ENCODE peak calls at places on chromosomes 7 and 10, in eight cellular contexts. Y is ovary, R is heart right ventricle, A is brain microvascular endothelial cell, Q is osteoblast, O is substantia nigra, S is PC-3, W is AG04450. X is an unnamed sample.
A peak's percentile ranks its signal among the peaks of the same experiment; 100 is the strongest.

GRCh38 chr7:69603351-69603750 is 5.1 kb downstream of the AUTS2 start:
- DNase-seq in Y (no peak), Q (no peak), S (no peak), A (no peak), R (no peak), W (no peak), O (no peak), X (no peak)

GRCh38 chr10:70602665-70603438 is at the start of gene PRF1:
- DNase-seq in S (no peak), W (no peak), R (peak; percentile 42), A (no peak), O (no peak), Q (peak; percentile 9), Y (no peak), X (no peak)

GRCh38 chr10:106557053-106557452 is 607.5 kb downstream of the SORCS1 start:
- DNase-seq in W (no peak), O (no peak), R (no peak), Q (no peak), A (no peak), Y (no peak), S (peak; percentile 62), X (no peak)

GRCh38 chr7:155007947-155008346 is 5.0 kb upstream of the PAXIP1 start:
- DNase-seq in W (no peak), Q (no peak), R (no peak), O (no peak), A (no peak), S (no peak), Y (no peak), X (no peak)

GRCh38 chr10:36263871-36264270 is 621.8 kb upstream of the FZD8 start:
- DNase-seq in Q (no peak), S (peak; percentile 36), R (no peak), O (no peak), Y (no peak), A (no peak), W (no peak), X (no peak)

GRCh38 chr10:43082087-43082486 is 5.2 kb downstream of the RET start:
- DNase-seq in A (no peak), W (no peak), Q (no peak), Y (no peak), O (no peak), S (no peak), R (no peak), X (no peak)

GRCh38 chr7:151032936-151033863 is 5.0 kb downstream of the ABCB8 start:
- DNase-seq in W (no peak), Q (no peak), S (no peak), O (no peak), R (no peak), A (no peak), Y (no peak), X (no peak)

GRCh38 chr10:117339979-117340378 is 35.3 kb downstream of the PDZD8 start:
- DNase-seq in Y (no peak), Q (no peak), W (no peak), S (no peak), A (no peak), R (no peak), O (no peak), X (no peak)

GRCh38 chr10:116408716-116409115 is 18.9 kb upstream of the PNLIPRP3 start:
- DNase-seq in Y (no peak), O (no peak), W (no peak), A (no peak), S (no peak), Q (no peak), R (no peak), X (no peak)

GRCh38 chr7:5629941-5630340 is 151.5 kb downstream of the RNF216 start:
- DNase-seq in Q (peak; percentile 93), O (no peak), Y (no peak), S (peak; percentile 85), W (no peak), R (no peak), A (peak; percentile 75), X (peak; percentile 79)

GRCh38 chr7:120402368-120402767 is 129.4 kb downstream of the KCND2 start:
- DNase-seq in Q (no peak), S (peak; percentile 71), O (no peak), W (no peak), R (no peak), Y (no peak), A (no peak), X (peak; percentile 18)

GRCh38 chr10:17805440-17805839 is 3.7 kb upstream of the MRC1 start:
- DNase-seq in S (no peak), A (no peak), O (no peak), R (no peak), Q (no peak), Y (no peak), W (no peak), X (no peak)

GRCh38 chr7:36514289-36515243 is 124.9 kb downstream of the ANLN start:
- DNase-seq in S (no peak), O (peak; percentile 21), Q (no peak), Y (no peak), R (no peak), A (no peak), W (no peak), X (no peak)

GRCh38 chr7:142385528-142386340 is 127.9 kb upstream of the PRSS58 start:
- DNase-seq in Q (peak; percentile 72), A (peak; percentile 39), S (peak; percentile 84), R (peak; percentile 31), W (peak; percentile 33), O (no peak), Y (no peak), X (peak; percentile 41)

GRCh38 chr10:126907423-126907970 is 2.3 kb downstream of the DOCK1 start:
- DNase-seq in Y (no peak), W (no peak), O (no peak), R (no peak), A (no peak), S (no peak), Q (peak; percentile 86), X (no peak)

GRCh38 chr10:126904807-126905686 is at the start of gene DOCK1:
- DNase-seq in O (no peak), S (peak; percentile 69), Y (peak; percentile 64), W (peak; percentile 18), R (peak; percentile 73), Q (peak; percentile 99), A (peak; percentile 53), X (peak; percentile 86)

GRCh38 chr10:126905776-126906703 is 812 bp downstream of the DOCK1 start:
- DNase-seq in S (no peak), Y (peak; percentile 39), W (no peak), R (peak; percentile 42), A (no peak), O (no peak), Q (peak; percentile 95), X (peak; percentile 42)

GRCh38 chr10:126908225-126908624 is 3.0 kb downstream of the DOCK1 start:
- DNase-seq in Y (no peak), O (no peak), W (no peak), S (no peak), R (no peak), Q (peak; percentile 90), A (no peak), X (no peak)

GRCh38 chr10:126906704-126907422 is 1.6 kb downstream of the DOCK1 start:
- DNase-seq in S (no peak), A (no peak), Y (no peak), O (no peak), R (no peak), Q (peak; percentile 72), W (no peak), X (no peak)
- H3K27ac ChIP-seq in S (no peak overlapping the region), A (no peak overlapping the region), Y (peak overlapping the region; percentile 91), O (peak overlapping the region; percentile 73), R (peak overlapping the region; percentile 89), Q (peak overlapping the region; percentile 39), W (peak overlapping the region; percentile 65), X (peak overlapping the region; percentile 71)

DNA sequence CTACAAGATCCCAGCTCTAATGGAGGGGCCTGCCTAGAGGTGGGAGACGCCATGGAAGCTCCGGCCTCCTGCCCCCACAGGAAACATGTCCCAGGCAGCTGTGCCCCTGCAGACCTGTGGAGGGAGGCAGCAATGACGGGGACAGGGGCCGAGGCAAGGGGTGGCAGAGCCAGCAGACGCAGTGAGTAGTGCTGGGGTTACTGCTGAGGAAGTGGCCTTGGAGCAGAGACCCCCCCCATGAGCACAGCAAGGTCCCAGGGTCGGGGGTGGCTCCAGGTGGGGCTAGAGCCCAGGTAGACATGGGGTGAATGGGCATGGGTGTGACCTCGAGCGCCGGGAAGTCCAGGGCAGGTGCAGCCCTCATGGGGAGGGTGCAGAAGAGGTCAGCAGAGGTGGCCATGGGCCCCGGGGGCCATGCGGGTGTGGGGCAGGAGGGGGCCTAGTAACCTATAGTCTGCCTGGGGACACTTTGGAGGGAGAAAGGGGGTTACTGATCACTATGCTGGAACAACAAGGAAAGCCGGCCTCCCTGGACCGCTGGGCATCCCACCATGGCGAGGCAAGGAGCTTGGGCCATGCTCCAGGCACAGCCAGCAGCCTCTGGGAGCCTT is 45.5 kb downstream of the JAKMIP3 start:
- DNase-seq in A (no peak), R (no peak), Y (peak; percentile 9), O (no peak), S (no peak), Q (no peak), W (no peak), X (no peak)
- H3K27ac ChIP-seq in A (no peak overlapping the region), R (no peak overlapping the region), Y (no peak overlapping the region), O (no peak overlapping the region), S (no peak overlapping the region), Q (no peak overlapping the region), W (no peak overlapping the region), X (no peak overlapping the region)

DNA sequence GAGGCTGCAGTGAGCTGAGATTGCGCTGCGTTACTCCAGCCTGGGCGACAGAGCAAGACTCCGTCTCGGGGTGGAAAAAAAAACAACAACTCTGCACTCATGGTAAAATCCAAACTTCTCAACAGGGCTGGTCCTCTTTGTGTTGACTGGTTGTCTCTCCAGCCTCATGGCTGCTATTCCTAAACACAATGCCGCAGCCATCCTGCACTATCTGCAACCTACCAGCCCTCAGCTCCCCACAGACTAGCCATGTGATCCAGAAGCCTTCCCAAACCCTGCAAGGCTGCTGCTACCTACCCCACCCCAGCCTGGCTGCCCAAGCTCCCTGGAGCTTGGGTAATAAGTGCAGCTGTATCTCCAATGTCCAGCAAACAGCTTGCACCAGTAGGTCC is 11.7 kb downstream of the ZYX start:
- DNase-seq in O (no peak), S (no peak), W (no peak), Q (peak; percentile 67), Y (no peak), R (no peak), A (no peak), X (no peak)
- H3K27ac ChIP-seq in O (no peak overlapping the region), S (no peak overlapping the region), W (peak overlapping the region; percentile 31), Q (no peak overlapping the region), Y (no peak overlapping the region), R (peak overlapping the region; percentile 94), A (no peak overlapping the region), X (peak overlapping the region; percentile 78)

GRCh38 chr10:79436850-79437103 is 8.6 kb downstream of the ZCCHC24 start:
- DNase-seq in Q (no peak), R (no peak), A (no peak), O (no peak), S (no peak), W (no peak), Y (peak; percentile 23), X (no peak)

GRCh38 chr10:79434816-79435215 is 10.6 kb downstream of the ZCCHC24 start:
- DNase-seq in W (no peak), Q (peak; percentile 94), Y (peak; percentile 80), A (peak; percentile 68), R (no peak), O (no peak), S (peak; percentile 94), X (no peak)

GRCh38 chr10:79435271-79436065 is 10.0 kb downstream of the ZCCHC24 start:
- DNase-seq in S (peak; percentile 95), O (no peak), W (no peak), Y (peak; percentile 82), A (no peak), R (peak; percentile 61), Q (peak; percentile 90), X (no peak)

GRCh38 chr10:79437111-79437814 is 8.2 kb downstream of the ZCCHC24 start:
- DNase-seq in S (peak; percentile 99), R (no peak), W (no peak), Q (no peak), Y (no peak), O (no peak), A (no peak), X (peak; percentile 34)

GRCh38 chr10:79436066-79436849 is 9.2 kb downstream of the ZCCHC24 start:
- DNase-seq in A (no peak), W (no peak), Q (peak; percentile 62), S (no peak), Y (peak; percentile 31), R (no peak), O (no peak), X (no peak)
- H3K27ac ChIP-seq in A (no peak overlapping the region), W (peak overlapping the region; percentile 97), Q (peak overlapping the region; percentile 94), S (peak overlapping the region; percentile 82), Y (peak overlapping the region; percentile 95), R (peak overlapping the region; percentile 94), O (peak overlapping the region; percentile 91), X (peak overlapping the region; percentile 30)